ENCODE peak calls at places on chromosomes 6 and 20, in nine cellular contexts. P is CD4-positive, alpha-beta T cell; H is ovary; L is brain microvascular endothelial cell; D is psoas muscle; C is fibroblast of lung; T is upper lobe of right lung; X is transverse colon; I is HepG2. Y is an unnamed sample.

GRCh38 chr6:118892248-118893094 is 1.5 kb upstream of the ASF1A start:
- DNase-seq in D (no peak), I (no peak), X (no peak), L (no peak), P (no peak), C (no peak), T (no peak), H (no peak), Y (no peak)

GRCh38 chr6:86477510-86478166 is 459.7 kb upstream of the HTR1E start:
- DNase-seq in P (no peak), T (no peak), I (no peak), X (no peak), L (no peak), C (no peak), H (no peak), D (no peak), Y (no peak)

GRCh38 chr20:25246182-25246943 is 1.5 kb upstream of the PYGB start:
- DNase-seq in D (no peak), I (no peak), C (peak; percentile 53), L (no peak), T (no peak), X (peak; percentile 54), P (no peak), H (no peak), Y (no peak)

GRCh38 chr6:21098744-21099143 is 494.8 kb upstream of the SOX4 start:
- DNase-seq in D (no peak), C (no peak), I (no peak), P (no peak), X (no peak), T (no peak), H (no peak), L (no peak), Y (no peak)

GRCh38 chr20:14997791-14998190 is 660.4 kb upstream of the FLRT3 start:
- DNase-seq in T (no peak), P (no peak), I (no peak), D (no peak), C (peak; percentile 36), L (peak; percentile 83), X (no peak), H (no peak), Y (no peak)

GRCh38 chr6:53986165-53986720 is 125.0 kb upstream of the MLIP start:
- DNase-seq in T (no peak), L (peak; percentile 76), I (peak; percentile 46), C (peak; percentile 80), P (no peak), H (no peak), X (peak; percentile 53), D (peak; percentile 52), Y (no peak)

GRCh38 chr6:150685860-150686259 is 86.2 kb downstream of the PLEKHG1 start:
- DNase-seq in X (peak; percentile 50), C (peak; percentile 4), L (no peak), D (no peak), P (peak; percentile 38), T (peak; percentile 72), I (peak; percentile 23), H (no peak), Y (no peak)

GRCh38 chr6:37491830-37492208 is 7.9 kb downstream of the CCDC167 start:
- DNase-seq in C (no peak), H (no peak), D (no peak), L (no peak), T (no peak), P (peak; percentile 34), X (no peak), I (no peak), Y (no peak)

GRCh38 chr6:120005292-120005976 is 655.9 kb upstream of the MAN1A1 start:
- DNase-seq in P (no peak), D (no peak), X (no peak), C (no peak), T (no peak), I (peak; percentile 92), H (no peak), L (no peak), Y (no peak)

GRCh38 chr6:160767019-160767646 is 65.1 kb downstream of the PLG start:
- DNase-seq in X (peak; percentile 61), T (peak; percentile 85), L (peak; percentile 35), I (peak; percentile 39), P (peak; percentile 54), H (peak; percentile 82), C (peak; percentile 65), D (peak; percentile 59), Y (no peak)

GRCh38 chr6:116087437-116088027 is 13.1 kb upstream of the NT5DC1 start:
- DNase-seq in X (no peak), D (no peak), I (no peak), H (no peak), C (peak; percentile 39), L (peak; percentile 28), P (no peak), T (no peak), Y (no peak)

GRCh38 chr6:13355043-13355945 is 27.0 kb upstream of the TBC1D7 start:
- DNase-seq in T (no peak), L (peak; percentile 94), C (peak; percentile 93), X (no peak), P (no peak), I (peak; percentile 41), H (no peak), D (no peak), Y (no peak)

GRCh38 chr6:3317741-3318211 is 59.0 kb downstream of the PSMG4 start:
- DNase-seq in P (peak; percentile 27), I (no peak), D (peak; percentile 80), L (no peak), C (peak; percentile 84), X (no peak), T (no peak), H (no peak), Y (peak; percentile 38)

GRCh38 chr6:15608406-15608805 is 54.4 kb downstream of the DTNBP1 start:
- DNase-seq in C (peak; percentile 43), D (no peak), I (no peak), H (no peak), T (no peak), P (no peak), L (peak; percentile 67), X (no peak), Y (no peak)

GRCh38 chr6:100761841-100762240 is 119.3 kb downstream of the ASCC3 start:
- DNase-seq in H (no peak), P (no peak), D (no peak), T (no peak), X (no peak), C (no peak), L (no peak), I (no peak), Y (no peak)

GRCh38 chr20:58457083-58457680 is 58.0 kb downstream of the APCDD1L start:
- DNase-seq in D (no peak), X (no peak), L (peak; percentile 93), P (no peak), T (no peak), H (no peak), C (peak; percentile 52), I (no peak), Y (no peak)

GRCh38 chr20:50054626-50055511 is 58.1 kb downstream of the UBE2V1 start:
- DNase-seq in I (peak; percentile 67), X (peak; percentile 16), T (no peak), L (no peak), C (peak; percentile 55), P (no peak), D (no peak), H (peak; percentile 70), Y (no peak)

GRCh38 chr20:44123874-44124535 is 63.0 kb downstream of the JPH2 start:
- DNase-seq in D (peak; percentile 6), I (no peak), X (no peak), T (no peak), H (no peak), C (no peak), P (no peak), L (no peak), Y (peak; percentile 52)
- H3K27ac ChIP-seq in D (peak overlapping the region; percentile 80), I (no peak overlapping the region), X (peak overlapping the region; percentile 53), T (no peak overlapping the region), H (no peak overlapping the region), C (no peak overlapping the region), P (no peak overlapping the region), L (no peak overlapping the region), Y (peak overlapping the region; percentile 75)

DNA sequence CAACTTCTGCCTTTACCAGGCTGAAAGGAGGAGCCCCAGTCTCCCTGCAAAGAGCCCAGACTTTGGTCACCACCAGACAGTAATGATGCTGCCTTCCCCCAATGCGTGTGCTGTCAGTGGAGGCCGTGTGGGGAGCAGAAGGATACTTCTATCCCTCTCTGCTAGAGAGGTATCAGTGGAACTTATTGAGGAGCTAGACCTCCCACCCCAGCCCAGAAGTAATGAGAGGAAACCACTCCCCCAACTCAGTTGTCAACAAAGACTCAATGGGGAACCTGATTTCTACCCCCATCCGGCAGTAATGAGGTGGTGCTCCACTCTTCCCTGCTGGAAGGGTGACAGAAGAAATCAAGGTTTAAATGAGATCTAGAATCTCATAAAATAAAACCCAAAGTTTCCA is 4.4 kb upstream of the WFDC8 start:
- DNase-seq in T (no peak), C (no peak), I (no peak), D (no peak), P (no peak), X (no peak), L (no peak), H (no peak), Y (no peak)
- H3K27ac ChIP-seq in T (no peak overlapping the region), C (no peak overlapping the region), I (no peak overlapping the region), D (no peak overlapping the region), P (no peak overlapping the region), X (no peak overlapping the region), L (no peak overlapping the region), H (no peak overlapping the region), Y (no peak overlapping the region)

GRCh38 chr6:122495612-122496011 is 24.0 kb upstream of the SERINC1 start:
- DNase-seq in T (no peak), L (no peak), P (no peak), I (no peak), H (no peak), D (no peak), C (no peak), X (no peak), Y (no peak)

GRCh38 chr6:122491915-122492537 is 20.4 kb upstream of the SERINC1 start:
- DNase-seq in P (peak; percentile 67), I (peak; percentile 68), X (peak; percentile 77), L (peak; percentile 71), C (peak; percentile 75), H (peak; percentile 71), D (peak; percentile 69), T (peak; percentile 75), Y (peak; percentile 27)

DNA sequence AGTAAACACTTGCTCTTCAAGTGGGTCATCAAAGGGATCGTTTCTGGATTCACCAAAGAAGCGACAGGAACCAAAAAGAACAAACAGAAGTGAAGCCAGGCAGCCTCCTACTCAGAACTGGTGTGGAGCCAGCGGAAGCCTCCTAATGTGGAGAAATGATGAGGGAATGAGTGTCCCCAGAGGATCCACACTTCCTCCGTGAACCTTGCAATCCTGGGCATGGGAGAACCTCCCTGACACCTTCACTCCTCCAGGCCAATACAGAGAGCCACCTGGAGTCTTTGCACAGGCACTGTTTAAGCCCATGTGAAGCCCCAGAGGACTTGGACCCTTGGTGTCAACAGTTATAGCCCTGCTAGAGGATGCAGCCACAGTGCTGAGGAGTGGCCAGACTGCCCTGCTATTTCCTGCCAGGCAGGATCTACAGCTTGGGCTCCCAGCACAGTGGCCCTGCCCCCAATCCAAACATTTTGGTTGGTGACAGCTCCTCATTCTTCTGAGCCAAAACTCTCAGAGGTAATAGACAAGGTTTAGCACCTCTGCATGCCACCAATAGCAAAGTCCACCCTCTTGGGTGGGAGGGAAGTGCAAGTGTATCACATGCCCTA is 23.2 kb upstream of the SERINC1 start:
- DNase-seq in C (no peak), H (no peak), X (peak; percentile 12), P (no peak), I (no peak), L (no peak), T (no peak), D (no peak), Y (no peak)
- H3K27ac ChIP-seq in C (no peak overlapping the region), H (no peak overlapping the region), X (no peak overlapping the region), P (no peak overlapping the region), I (no peak overlapping the region), L (no peak overlapping the region), T (no peak overlapping the region), D (no peak overlapping the region), Y (no peak overlapping the region)

GRCh38 chr20:41175201-41175651 is 37.9 kb downstream of the PLCG1 start:
- DNase-seq in P (no peak), X (no peak), L (no peak), C (no peak), D (peak; percentile 28), I (no peak), H (peak; percentile 6), T (no peak), Y (no peak)
- H3K27ac ChIP-seq in P (no peak overlapping the region), X (peak overlapping the region; percentile 54), L (no peak overlapping the region), C (no peak overlapping the region), D (peak overlapping the region; percentile 71), I (no peak overlapping the region), H (peak overlapping the region; percentile 80), T (peak overlapping the region; percentile 63), Y (peak overlapping the region; percentile 73)